ENCODE peak calls at places on chromosome 12, in four cellular contexts. I, L, C and V are unnamed samples.

GRCh38 chr12:92021665-92022033 is 124.0 kb downstream of the BTG1 start:
- DNase-seq in C (no peak), I (no peak), L (no peak), V (no peak)

GRCh38 chr12:54357802-54358619 is 6.3 kb downstream of the GPR84 start:
- DNase-seq in L (peak; percentile 90), I (no peak), C (peak; percentile 30), V (no peak)

GRCh38 chr12:90360300-90360699 is 594.7 kb downstream of the CCER1 start:
- DNase-seq in L (no peak), I (no peak), C (no peak), V (no peak)

GRCh38 chr12:42296503-42297109 is 29.3 kb downstream of the ZCRB1 start:
- DNase-seq in I (peak; percentile 50), C (no peak), L (peak; percentile 62), V (no peak)

GRCh38 chr12:66035289-66035961 is 95.1 kb downstream of the LLPH start:
- DNase-seq in I (peak; percentile 42), C (no peak), L (peak; percentile 34), V (peak; percentile 68)

GRCh38 chr12:95151406-95151805 is 65.9 kb downstream of the FGD6 start:
- DNase-seq in L (no peak), C (no peak), I (no peak), V (no peak)

GRCh38 chr12:105228494-105228893 is 7.5 kb downstream of the APPL2 start:
- DNase-seq in C (no peak), L (no peak), I (no peak), V (no peak)

GRCh38 chr12:110872100-110872499 is 25.3 kb downstream of the CCDC63 start:
- DNase-seq in C (no peak), I (no peak), L (no peak), V (no peak)

GRCh38 chr12:16385779-16386646 is 38.6 kb downstream of the MGST1 start:
- DNase-seq in I (peak; percentile 88), L (peak; percentile 11), C (peak; percentile 5), V (no peak)

GRCh38 chr12:128076188-128076587 is 190.8 kb upstream of the TMEM132C start:
- DNase-seq in L (no peak), C (no peak), I (no peak), V (no peak)

GRCh38 chr12:54135621-54136027 is 53.2 kb downstream of the SMUG1 start:
- DNase-seq in I (peak; percentile 88), C (no peak), L (no peak), V (no peak)

GRCh38 chr12:89252284-89252683 is 100.0 kb downstream of the DUSP6 start:
- DNase-seq in C (no peak), I (no peak), L (no peak), V (no peak)
- TF ChIP-seq ZNF274 in C (no peak), I (no peak), L (no peak), V (no peak)

GRCh38 chr12:96208801-96209534 is 14.8 kb downstream of the ELK3 start:
- DNase-seq in C (no peak), I (no peak), L (no peak), V (no peak)
- H3K27ac ChIP-seq in C (no peak overlapping the region), I (no peak overlapping the region), L (no peak overlapping the region), V (no peak overlapping the region)

GRCh38 chr12:57782608-57783465 is at the start of gene TSFM:
- DNase-seq in L (peak; percentile 98), I (peak; percentile 85), C (peak; percentile 68), V (peak; percentile 89)
- TF ChIP-seq REST in L (peak; percentile 54), I (peak; percentile 78), C (no peak), V (no peak)

GRCh38 chr12:76020731-76021672 is 10.6 kb downstream of the PHLDA1 start:
- DNase-seq in C (peak; percentile 19), I (no peak), L (peak; percentile 52), V (peak; percentile 84)

GRCh38 chr12:76023069-76023690 is 8.4 kb downstream of the PHLDA1 start:
- DNase-seq in I (no peak), L (no peak), C (no peak), V (no peak)

GRCh38 chr12:76018672-76019071 is 12.9 kb downstream of the PHLDA1 start:
- DNase-seq in I (no peak), C (no peak), L (no peak), V (no peak)

GRCh38 chr12:76018111-76018510 is 13.5 kb downstream of the PHLDA1 start:
- DNase-seq in C (no peak), I (peak; percentile 61), L (no peak), V (no peak)

GRCh38 chr12:76020281-76020680 is 11.3 kb downstream of the PHLDA1 start:
- DNase-seq in C (peak; percentile 15), L (no peak), I (no peak), V (peak; percentile 81)
- TF ChIP-seq ZNF274 in C (no peak), L (no peak), I (no peak), V (no peak)

GRCh38 chr12:88553941-88554658 is 26.2 kb downstream of the KITLG start:
- DNase-seq in L (no peak), I (peak; percentile 62), C (no peak), V (peak; percentile 49)

GRCh38 chr12:88559199-88559598 is 21.1 kb downstream of the KITLG start:
- DNase-seq in C (no peak), I (no peak), L (no peak), V (no peak)

GRCh38 chr12:88558341-88558867 is 21.9 kb downstream of the KITLG start:
- DNase-seq in L (no peak), I (no peak), C (no peak), V (no peak)

GRCh38 chr12:88552672-88553079 is 27.6 kb downstream of the KITLG start:
- DNase-seq in L (no peak), I (peak; percentile 9), C (no peak), V (no peak)

GRCh38 chr12:88556213-88556612 is 24.1 kb downstream of the KITLG start:
- DNase-seq in I (no peak), C (no peak), L (no peak), V (no peak)
- H3K27ac ChIP-seq in I (no peak overlapping the region), C (no peak overlapping the region), L (no peak overlapping the region), V (peak overlapping the region; percentile 47)

GRCh38 chr12:113088037-113088436 is 31.5 kb downstream of the DTX1 start:
- DNase-seq in L (no peak), C (no peak), I (no peak), V (no peak)
- TF ChIP-seq REST in L (no peak), C (no peak), I (no peak), V (no peak)